ENCODE peak calls at places on chromosomes 1 and 21, in seven cellular contexts. Y, Q, H, A, V, G and I are unnamed samples.

GRCh38 chr1:201023517-201023902 is at the start of gene KIF21B:
- DNase-seq in Y (no peak), Q (peak), H (peak), A (peak), V (peak), G (peak), I (no peak)

GRCh38 chr1:10836726-10837125 is 40.3 kb upstream of the CASZ1 start:
- DNase-seq in Y (no peak), Q (no peak), H (no peak), A (no peak), V (no peak), G (no peak), I (no peak)

GRCh38 chr1:100362821-100363466 is 10.6 kb downstream of the CDC14A start:
- DNase-seq in Y (no peak), Q (no peak), H (no peak), A (no peak), V (no peak), G (no peak), I (peak)

GRCh38 chr21:46667735-46668380 is 32.4 kb downstream of the PRMT2 start:
- DNase-seq in Y (no peak), Q (no peak), H (peak), A (peak), V (no peak), G (no peak), I (no peak)

GRCh38 chr1:94713472-94714141 is 106.5 kb upstream of the SLC44A3 start:
- DNase-seq in Y (no peak), Q (no peak), H (peak), A (no peak), V (no peak), G (peak), I (peak)

GRCh38 chr1:76237201-76237600 is 162.7 kb downstream of the ST6GALNAC3 start:
- DNase-seq in Y (no peak), Q (no peak), H (peak), A (no peak), V (no peak), G (no peak), I (no peak)

GRCh38 chr1:221719987-221720386 is 21.9 kb downstream of the DUSP10 start:
- DNase-seq in Y (no peak), Q (no peak), H (no peak), A (no peak), V (no peak), G (no peak), I (no peak)

GRCh38 chr21:44498280-44498964 is 41.6 kb downstream of the KRTAP10-1 start:
- DNase-seq in Y (no peak), Q (no peak), H (no peak), A (no peak), V (no peak), G (peak), I (no peak)

GRCh38 chr1:213977486-213977842 is 10.3 kb upstream of the PROX1 start:
- DNase-seq in Y (no peak), Q (no peak), H (no peak), A (no peak), V (no peak), G (no peak), I (no peak)

GRCh38 chr1:182351790-182352364 is 39.7 kb downstream of the GLUL start:
- DNase-seq in Y (no peak), Q (no peak), H (no peak), A (no peak), V (no peak), G (no peak), I (peak)

GRCh38 chr21:46124083-46124925 is 26.4 kb downstream of the COL6A2 start:
- DNase-seq in Y (no peak), Q (no peak), H (no peak), A (no peak), V (no peak), G (peak), I (no peak)

GRCh38 chr1:179105393-179105792 is 23.5 kb downstream of the TOR3A start:
- DNase-seq in Y (no peak), Q (no peak), H (no peak), A (no peak), V (no peak), G (no peak), I (no peak)

GRCh38 chr1:62688687-62689085 is 500 bp upstream of the DOCK7 start:
- DNase-seq in Y (no peak), Q (no peak), H (no peak), A (peak), V (no peak), G (no peak), I (no peak)

GRCh38 chr1:176199707-176200106 is 7.4 kb downstream of the COP1 start:
- DNase-seq in Y (no peak), Q (no peak), H (no peak), A (no peak), V (no peak), G (no peak), I (no peak)

GRCh38 chr1:14506471-14506870 is 92.0 kb upstream of the KAZN start:
- DNase-seq in Y (no peak), Q (no peak), H (no peak), A (no peak), V (no peak), G (no peak), I (no peak)

GRCh38 chr1:97603776-97604175 is 317.1 kb downstream of the DPYD start:
- DNase-seq in Y (no peak), Q (no peak), H (no peak), A (no peak), V (no peak), G (no peak), I (no peak)

GRCh38 chr1:222028151-222028550 is 286.3 kb upstream of the DUSP10 start:
- DNase-seq in Y (no peak), Q (no peak), H (no peak), A (no peak), V (no peak), G (no peak), I (no peak)

GRCh38 chr1:201126832-201127754 is at the start of gene ASCL5:
- DNase-seq in Y (no peak), Q (no peak), H (peak), A (peak), V (no peak), G (no peak), I (no peak)

GRCh38 chr1:226365831-226366231 is 42.1 kb downstream of the PARP1 start:
- DNase-seq in Y (no peak), Q (no peak), H (no peak), A (no peak), V (no peak), G (no peak), I (peak)

GRCh38 chr1:67672260-67672803 is 12.7 kb upstream of the GADD45A start:
- DNase-seq in Y (no peak), Q (no peak), H (no peak), A (no peak), V (no peak), G (no peak), I (no peak)

GRCh38 chr1:244210884-244211558 is 159.9 kb downstream of the ZBTB18 start:
- DNase-seq in Y (no peak), Q (no peak), H (no peak), A (no peak), V (no peak), G (no peak), I (no peak)

GRCh38 chr1:63557365-63557987 is 34.2 kb downstream of the EFCAB7 start:
- DNase-seq in Y (no peak), Q (no peak), H (peak), A (no peak), V (no peak), G (no peak), I (peak)